ENCODE peak calls at places on chromosomes 16 and 17, in six cellular contexts. H is G401; D is ovary; Y is activated CD4-positive, alpha-beta T cell treated with anti-CD3 and anti-CD28 coated beads for 1 hour; W is GDM1; X is lung. I is an unnamed sample.

GRCh38 chr17:68182940-68183551 is 64.8 kb upstream of the AMZ2 start:
- DNase-seq in H (no peak), D (no peak), Y (peak), W (no peak), X (no peak), I (peak)

GRCh38 chr17:77306790-77307478 is 166.2 kb downstream of the SEC14L1 start:
- DNase-seq in H (no peak), D (no peak), Y (no peak), W (no peak), X (no peak), I (no peak)

GRCh38 chr16:53152321-53152720 is 97.5 kb downstream of the CHD9 start:
- DNase-seq in H (no peak), D (no peak), Y (no peak), W (no peak), X (no peak), I (no peak)

GRCh38 chr17:7886227-7887037 is 2.2 kb upstream of the CHD3 start:
- DNase-seq in H (peak), D (peak), Y (peak), W (no peak), X (peak), I (no peak)

GRCh38 chr16:72715267-72715666 is 332.7 kb downstream of the ZFHX3 start:
- DNase-seq in H (no peak), D (no peak), Y (no peak), W (no peak), X (no peak), I (no peak)

GRCh38 chr17:34146440-34147043 is 108.5 kb upstream of the CCL2 start:
- DNase-seq in H (peak), D (no peak), Y (peak), W (peak), X (peak), I (no peak)

GRCh38 chr17:70780031-70780430 is 610.7 kb downstream of the KCNJ2 start:
- DNase-seq in H (no peak), D (no peak), Y (no peak), W (no peak), X (no peak), I (no peak)

GRCh38 chr16:87133112-87133850 is 183.9 kb downstream of the C16orf95 start:
- DNase-seq in H (no peak), D (no peak), Y (no peak), W (no peak), X (no peak), I (no peak)

I was measured in stimulated activated CD4-positive, alpha-beta T cell treated with anti-CD3 and anti-CD28 coated beads, Interleukin-2, amount 100 ng/mL, for 4 hours.